ENCODE peak calls at places on chromosome 15, in ten cellular contexts. One of them, this sample, is unnamed.

GRCh38 chr15:60913901-60914300 is 315.2 kb downstream of the RORA start:
- DNase-seq in activated gamma-delta T cell treated with Interleukin-2 at 50 U/mL for 16 hours: no peak
- DNase-seq in colonic mucosa: no peak
- DNase-seq in stimulated activated CD4-positive, alpha-beta T cell treated with anti-CD3 and anti-CD28 coated beads, Interleukin-4, amount 100 ng/mL, for 1 hour: no peak
- DNase-seq in NCI-H1417: peak; percentile 34
- DNase-seq in lower lobe of right lung: no peak
- DNase-seq in spleen: no peak
- DNase-seq in renal cortical epithelial cell: no peak
- DNase-seq in iris pigment epithelial cell: no peak
- DNase-seq in brain microvascular endothelial cell: no peak
- DNase-seq in this sample: peak; percentile 10

GRCh38 chr15:30859091-30859874 is 44.4 kb upstream of the FAN1 start:
- DNase-seq in activated gamma-delta T cell treated with Interleukin-2 at 50 U/mL for 16 hours: peak; percentile 8
- DNase-seq in colonic mucosa: no peak
- DNase-seq in stimulated activated CD4-positive, alpha-beta T cell treated with anti-CD3 and anti-CD28 coated beads, Interleukin-4, amount 100 ng/mL, for 1 hour: peak; percentile 6
- DNase-seq in NCI-H1417: no peak
- DNase-seq in lower lobe of right lung: no peak
- DNase-seq in spleen: no peak
- DNase-seq in renal cortical epithelial cell: peak; percentile 22
- DNase-seq in iris pigment epithelial cell: peak; percentile 42
- DNase-seq in brain microvascular endothelial cell: peak; percentile 65
- DNase-seq in this sample: no peak

GRCh38 chr15:99492275-99492674 is 73.5 kb upstream of the MEF2A start:
- DNase-seq in activated gamma-delta T cell treated with Interleukin-2 at 50 U/mL for 16 hours: no peak
- DNase-seq in colonic mucosa: no peak
- DNase-seq in stimulated activated CD4-positive, alpha-beta T cell treated with anti-CD3 and anti-CD28 coated beads, Interleukin-4, amount 100 ng/mL, for 1 hour: no peak
- DNase-seq in NCI-H1417: no peak
- DNase-seq in lower lobe of right lung: no peak
- DNase-seq in spleen: no peak
- DNase-seq in renal cortical epithelial cell: no peak
- DNase-seq in iris pigment epithelial cell: no peak
- DNase-seq in brain microvascular endothelial cell: no peak
- DNase-seq in this sample: no peak

GRCh38 chr15:38941399-38941953 is 376.9 kb upstream of the RASGRP1 start:
- DNase-seq in activated gamma-delta T cell treated with Interleukin-2 at 50 U/mL for 16 hours: no peak
- DNase-seq in colonic mucosa: no peak
- DNase-seq in stimulated activated CD4-positive, alpha-beta T cell treated with anti-CD3 and anti-CD28 coated beads, Interleukin-4, amount 100 ng/mL, for 1 hour: no peak
- DNase-seq in NCI-H1417: peak; percentile 43
- DNase-seq in lower lobe of right lung: no peak
- DNase-seq in spleen: no peak
- DNase-seq in renal cortical epithelial cell: peak; percentile 81
- DNase-seq in iris pigment epithelial cell: peak; percentile 73
- DNase-seq in brain microvascular endothelial cell: peak; percentile 33
- DNase-seq in this sample: peak; percentile 4

GRCh38 chr15:51374131-51374530 is 32.7 kb downstream of the GLDN start:
- DNase-seq in activated gamma-delta T cell treated with Interleukin-2 at 50 U/mL for 16 hours: no peak
- DNase-seq in colonic mucosa: no peak
- DNase-seq in stimulated activated CD4-positive, alpha-beta T cell treated with anti-CD3 and anti-CD28 coated beads, Interleukin-4, amount 100 ng/mL, for 1 hour: no peak
- DNase-seq in NCI-H1417: peak; percentile 91
- DNase-seq in lower lobe of right lung: no peak
- DNase-seq in spleen: no peak
- DNase-seq in renal cortical epithelial cell: no peak
- DNase-seq in iris pigment epithelial cell: no peak
- DNase-seq in brain microvascular endothelial cell: no peak
- DNase-seq in this sample: no peak

GRCh38 chr15:35756588-35756987 is 210.6 kb upstream of the DPH6 start:
- DNase-seq in activated gamma-delta T cell treated with Interleukin-2 at 50 U/mL for 16 hours: no peak
- DNase-seq in colonic mucosa: no peak
- DNase-seq in stimulated activated CD4-positive, alpha-beta T cell treated with anti-CD3 and anti-CD28 coated beads, Interleukin-4, amount 100 ng/mL, for 1 hour: no peak
- DNase-seq in NCI-H1417: no peak
- DNase-seq in lower lobe of right lung: no peak
- DNase-seq in spleen: no peak
- DNase-seq in renal cortical epithelial cell: no peak
- DNase-seq in iris pigment epithelial cell: no peak
- DNase-seq in brain microvascular endothelial cell: no peak
- DNase-seq in this sample: no peak

GRCh38 chr15:32131803-32132202 is 101.5 kb downstream of the CHRNA7 start:
- DNase-seq in activated gamma-delta T cell treated with Interleukin-2 at 50 U/mL for 16 hours: no peak
- DNase-seq in colonic mucosa: no peak
- DNase-seq in stimulated activated CD4-positive, alpha-beta T cell treated with anti-CD3 and anti-CD28 coated beads, Interleukin-4, amount 100 ng/mL, for 1 hour: no peak
- DNase-seq in NCI-H1417: no peak
- DNase-seq in lower lobe of right lung: no peak
- DNase-seq in spleen: no peak
- DNase-seq in renal cortical epithelial cell: no peak
- DNase-seq in iris pigment epithelial cell: no peak
- DNase-seq in brain microvascular endothelial cell: no peak
- DNase-seq in this sample: no peak

GRCh38 chr15:64009798-64010241 is 36.5 kb downstream of the DAPK2 start:
- DNase-seq in activated gamma-delta T cell treated with Interleukin-2 at 50 U/mL for 16 hours: peak; percentile 57
- DNase-seq in colonic mucosa: no peak
- DNase-seq in stimulated activated CD4-positive, alpha-beta T cell treated with anti-CD3 and anti-CD28 coated beads, Interleukin-4, amount 100 ng/mL, for 1 hour: peak; percentile 14
- DNase-seq in NCI-H1417: no peak
- DNase-seq in lower lobe of right lung: no peak
- DNase-seq in spleen: no peak
- DNase-seq in renal cortical epithelial cell: peak; percentile 86
- DNase-seq in iris pigment epithelial cell: peak; percentile 48
- DNase-seq in brain microvascular endothelial cell: peak; percentile 22
- DNase-seq in this sample: no peak

GRCh38 chr15:60006203-60006782 is 2.2 kb downstream of the FOXB1 start:
- DNase-seq in activated gamma-delta T cell treated with Interleukin-2 at 50 U/mL for 16 hours: peak; percentile 35
- DNase-seq in colonic mucosa: peak; percentile 36
- DNase-seq in stimulated activated CD4-positive, alpha-beta T cell treated with anti-CD3 and anti-CD28 coated beads, Interleukin-4, amount 100 ng/mL, for 1 hour: peak; percentile 54
- DNase-seq in NCI-H1417: peak; percentile 85
- DNase-seq in lower lobe of right lung: peak; percentile 52
- DNase-seq in spleen: peak; percentile 84
- DNase-seq in renal cortical epithelial cell: peak; percentile 6
- DNase-seq in iris pigment epithelial cell: peak; percentile 24
- DNase-seq in brain microvascular endothelial cell: no peak
- DNase-seq in this sample: no peak

GRCh38 chr15:64224508-64224907 is 61.7 kb upstream of the PPIB start:
- DNase-seq in activated gamma-delta T cell treated with Interleukin-2 at 50 U/mL for 16 hours: no peak
- DNase-seq in colonic mucosa: peak; percentile 53
- DNase-seq in stimulated activated CD4-positive, alpha-beta T cell treated with anti-CD3 and anti-CD28 coated beads, Interleukin-4, amount 100 ng/mL, for 1 hour: no peak
- DNase-seq in NCI-H1417: peak; percentile 87
- DNase-seq in lower lobe of right lung: no peak
- DNase-seq in spleen: no peak
- DNase-seq in renal cortical epithelial cell: peak; percentile 44
- DNase-seq in iris pigment epithelial cell: peak; percentile 83
- DNase-seq in brain microvascular endothelial cell: peak; percentile 18
- DNase-seq in this sample: peak; percentile 46

GRCh38 chr15:26171266-26171665 is 308.1 kb upstream of the ATP10A start:
- DNase-seq in activated gamma-delta T cell treated with Interleukin-2 at 50 U/mL for 16 hours: no peak
- DNase-seq in colonic mucosa: no peak
- DNase-seq in stimulated activated CD4-positive, alpha-beta T cell treated with anti-CD3 and anti-CD28 coated beads, Interleukin-4, amount 100 ng/mL, for 1 hour: no peak
- DNase-seq in NCI-H1417: no peak
- DNase-seq in lower lobe of right lung: no peak
- DNase-seq in spleen: no peak
- DNase-seq in renal cortical epithelial cell: no peak
- DNase-seq in iris pigment epithelial cell: no peak
- DNase-seq in brain microvascular endothelial cell: no peak
- DNase-seq in this sample: no peak

GRCh38 chr15:99683000-99683670 is 50.1 kb downstream of the LYSMD4 start:
- DNase-seq in activated gamma-delta T cell treated with Interleukin-2 at 50 U/mL for 16 hours: no peak
- DNase-seq in colonic mucosa: no peak
- DNase-seq in stimulated activated CD4-positive, alpha-beta T cell treated with anti-CD3 and anti-CD28 coated beads, Interleukin-4, amount 100 ng/mL, for 1 hour: no peak
- DNase-seq in NCI-H1417: no peak
- DNase-seq in lower lobe of right lung: no peak
- DNase-seq in spleen: no peak
- DNase-seq in renal cortical epithelial cell: peak; percentile 75
- DNase-seq in iris pigment epithelial cell: peak; percentile 56
- DNase-seq in brain microvascular endothelial cell: no peak
- DNase-seq in this sample: no peak

GRCh38 chr15:100031665-100032357 is 298.6 kb upstream of the LYSMD4 start:
- DNase-seq in activated gamma-delta T cell treated with Interleukin-2 at 50 U/mL for 16 hours: no peak
- DNase-seq in colonic mucosa: no peak
- DNase-seq in stimulated activated CD4-positive, alpha-beta T cell treated with anti-CD3 and anti-CD28 coated beads, Interleukin-4, amount 100 ng/mL, for 1 hour: no peak
- DNase-seq in NCI-H1417: no peak
- DNase-seq in lower lobe of right lung: no peak
- DNase-seq in spleen: no peak
- DNase-seq in renal cortical epithelial cell: no peak
- DNase-seq in iris pigment epithelial cell: no peak
- DNase-seq in brain microvascular endothelial cell: no peak
- DNase-seq in this sample: no peak

GRCh38 chr15:28955686-28956421 is 70.1 kb downstream of the APBA2 start:
- DNase-seq in activated gamma-delta T cell treated with Interleukin-2 at 50 U/mL for 16 hours: no peak
- DNase-seq in colonic mucosa: no peak
- DNase-seq in stimulated activated CD4-positive, alpha-beta T cell treated with anti-CD3 and anti-CD28 coated beads, Interleukin-4, amount 100 ng/mL, for 1 hour: no peak
- DNase-seq in NCI-H1417: no peak
- DNase-seq in lower lobe of right lung: no peak
- DNase-seq in spleen: peak; percentile 73
- DNase-seq in renal cortical epithelial cell: peak; percentile 57
- DNase-seq in iris pigment epithelial cell: peak; percentile 92
- DNase-seq in brain microvascular endothelial cell: peak; percentile 77
- DNase-seq in this sample: no peak

GRCh38 chr15:74621936-74622335 is 6.3 kb downstream of the CLK3 start:
- DNase-seq in activated gamma-delta T cell treated with Interleukin-2 at 50 U/mL for 16 hours: no peak
- DNase-seq in colonic mucosa: no peak
- DNase-seq in stimulated activated CD4-positive, alpha-beta T cell treated with anti-CD3 and anti-CD28 coated beads, Interleukin-4, amount 100 ng/mL, for 1 hour: no peak
- DNase-seq in NCI-H1417: peak; percentile 14
- DNase-seq in lower lobe of right lung: peak; percentile 47
- DNase-seq in spleen: peak; percentile 73
- DNase-seq in renal cortical epithelial cell: no peak
- DNase-seq in iris pigment epithelial cell: no peak
- DNase-seq in brain microvascular endothelial cell: no peak
- DNase-seq in this sample: no peak

GRCh38 chr15:92780816-92781215 is 119.3 kb upstream of the CHD2 start:
- DNase-seq in activated gamma-delta T cell treated with Interleukin-2 at 50 U/mL for 16 hours: no peak
- DNase-seq in colonic mucosa: no peak
- DNase-seq in stimulated activated CD4-positive, alpha-beta T cell treated with anti-CD3 and anti-CD28 coated beads, Interleukin-4, amount 100 ng/mL, for 1 hour: no peak
- DNase-seq in NCI-H1417: peak; percentile 99
- DNase-seq in lower lobe of right lung: no peak
- DNase-seq in spleen: no peak
- DNase-seq in renal cortical epithelial cell: no peak
- DNase-seq in iris pigment epithelial cell: no peak
- DNase-seq in brain microvascular endothelial cell: no peak
- DNase-seq in this sample: no peak

GRCh38 chr15:95247068-95247984 is 1016.0 kb downstream of the MCTP2 start:
- DNase-seq in activated gamma-delta T cell treated with Interleukin-2 at 50 U/mL for 16 hours: no peak
- DNase-seq in colonic mucosa: no peak
- DNase-seq in stimulated activated CD4-positive, alpha-beta T cell treated with anti-CD3 and anti-CD28 coated beads, Interleukin-4, amount 100 ng/mL, for 1 hour: no peak
- DNase-seq in NCI-H1417: no peak
- DNase-seq in lower lobe of right lung: no peak
- DNase-seq in spleen: no peak
- DNase-seq in renal cortical epithelial cell: peak; percentile 99
- DNase-seq in iris pigment epithelial cell: peak; percentile 98
- DNase-seq in brain microvascular endothelial cell: peak; percentile 92
- DNase-seq in this sample: peak; percentile 51

GRCh38 chr15:88255496-88256171 is 905 bp downstream of the NTRK3 start:
- DNase-seq in activated gamma-delta T cell treated with Interleukin-2 at 50 U/mL for 16 hours: no peak
- DNase-seq in colonic mucosa: no peak
- DNase-seq in stimulated activated CD4-positive, alpha-beta T cell treated with anti-CD3 and anti-CD28 coated beads, Interleukin-4, amount 100 ng/mL, for 1 hour: no peak
- DNase-seq in NCI-H1417: peak; percentile 81
- DNase-seq in lower lobe of right lung: no peak
- DNase-seq in spleen: no peak
- DNase-seq in renal cortical epithelial cell: no peak
- DNase-seq in iris pigment epithelial cell: peak; percentile 28
- DNase-seq in brain microvascular endothelial cell: peak; percentile 1
- DNase-seq in this sample: peak; percentile 38

GRCh38 chr15:86403221-86403620 is 323.6 kb downstream of the AGBL1 start:
- DNase-seq in activated gamma-delta T cell treated with Interleukin-2 at 50 U/mL for 16 hours: no peak
- DNase-seq in colonic mucosa: no peak
- DNase-seq in stimulated activated CD4-positive, alpha-beta T cell treated with anti-CD3 and anti-CD28 coated beads, Interleukin-4, amount 100 ng/mL, for 1 hour: no peak
- DNase-seq in NCI-H1417: no peak
- DNase-seq in lower lobe of right lung: no peak
- DNase-seq in spleen: no peak
- DNase-seq in renal cortical epithelial cell: no peak
- DNase-seq in iris pigment epithelial cell: no peak
- DNase-seq in brain microvascular endothelial cell: no peak
- DNase-seq in this sample: no peak

GRCh38 chr15:31379577-31379976 is 52.9 kb downstream of the KLF13 start:
- DNase-seq in activated gamma-delta T cell treated with Interleukin-2 at 50 U/mL for 16 hours: no peak
- DNase-seq in colonic mucosa: no peak
- DNase-seq in stimulated activated CD4-positive, alpha-beta T cell treated with anti-CD3 and anti-CD28 coated beads, Interleukin-4, amount 100 ng/mL, for 1 hour: no peak
- DNase-seq in NCI-H1417: no peak
- DNase-seq in lower lobe of right lung: no peak
- DNase-seq in spleen: no peak
- DNase-seq in renal cortical epithelial cell: no peak
- DNase-seq in iris pigment epithelial cell: no peak
- DNase-seq in brain microvascular endothelial cell: no peak
- DNase-seq in this sample: no peak

GRCh38 chr15:84937144-84937543 is 44.5 kb upstream of the PDE8A start:
- DNase-seq in activated gamma-delta T cell treated with Interleukin-2 at 50 U/mL for 16 hours: no peak
- DNase-seq in colonic mucosa: no peak
- DNase-seq in stimulated activated CD4-positive, alpha-beta T cell treated with anti-CD3 and anti-CD28 coated beads, Interleukin-4, amount 100 ng/mL, for 1 hour: no peak
- DNase-seq in NCI-H1417: peak; percentile 46
- DNase-seq in lower lobe of right lung: no peak
- DNase-seq in spleen: no peak
- DNase-seq in renal cortical epithelial cell: no peak
- DNase-seq in iris pigment epithelial cell: no peak
- DNase-seq in brain microvascular endothelial cell: no peak
- DNase-seq in this sample: no peak

GRCh38 chr15:52509500-52510244 is 19.0 kb downstream of the MYO5A start:
- DNase-seq in activated gamma-delta T cell treated with Interleukin-2 at 50 U/mL for 16 hours: no peak
- DNase-seq in colonic mucosa: no peak
- DNase-seq in stimulated activated CD4-positive, alpha-beta T cell treated with anti-CD3 and anti-CD28 coated beads, Interleukin-4, amount 100 ng/mL, for 1 hour: no peak
- DNase-seq in NCI-H1417: no peak
- DNase-seq in lower lobe of right lung: no peak
- DNase-seq in spleen: no peak
- DNase-seq in renal cortical epithelial cell: no peak
- DNase-seq in iris pigment epithelial cell: no peak
- DNase-seq in brain microvascular endothelial cell: no peak
- DNase-seq in this sample: no peak

GRCh38 chr15:80265021-80265420 is 13.0 kb upstream of the CTXND1 start:
- DNase-seq in activated gamma-delta T cell treated with Interleukin-2 at 50 U/mL for 16 hours: no peak
- DNase-seq in colonic mucosa: no peak
- DNase-seq in stimulated activated CD4-positive, alpha-beta T cell treated with anti-CD3 and anti-CD28 coated beads, Interleukin-4, amount 100 ng/mL, for 1 hour: peak; percentile 5
- DNase-seq in NCI-H1417: no peak
- DNase-seq in lower lobe of right lung: no peak
- DNase-seq in spleen: no peak
- DNase-seq in renal cortical epithelial cell: no peak
- DNase-seq in iris pigment epithelial cell: no peak
- DNase-seq in brain microvascular endothelial cell: no peak
- DNase-seq in this sample: no peak

GRCh38 chr15:67839929-67840746 is at the start of gene RNU6-1:
- DNase-seq in activated gamma-delta T cell treated with Interleukin-2 at 50 U/mL for 16 hours: peak; percentile 95
- DNase-seq in colonic mucosa: peak; percentile 95
- DNase-seq in stimulated activated CD4-positive, alpha-beta T cell treated with anti-CD3 and anti-CD28 coated beads, Interleukin-4, amount 100 ng/mL, for 1 hour: peak; percentile 96
- DNase-seq in NCI-H1417: peak; percentile 99
- DNase-seq in lower lobe of right lung: peak; percentile 96
- DNase-seq in spleen: peak; percentile 98
- DNase-seq in renal cortical epithelial cell: peak; percentile 89
- DNase-seq in iris pigment epithelial cell: peak; percentile 88
- DNase-seq in brain microvascular endothelial cell: peak; percentile 83
- DNase-seq in this sample: peak; percentile 92

GRCh38 chr15:84827246-84827645 is 10.1 kb downstream of the ALPK3 start:
- DNase-seq in activated gamma-delta T cell treated with Interleukin-2 at 50 U/mL for 16 hours: no peak
- DNase-seq in colonic mucosa: no peak
- DNase-seq in stimulated activated CD4-positive, alpha-beta T cell treated with anti-CD3 and anti-CD28 coated beads, Interleukin-4, amount 100 ng/mL, for 1 hour: no peak
- DNase-seq in NCI-H1417: no peak
- DNase-seq in lower lobe of right lung: no peak
- DNase-seq in spleen: no peak
- DNase-seq in renal cortical epithelial cell: no peak
- DNase-seq in iris pigment epithelial cell: no peak
- DNase-seq in brain microvascular endothelial cell: no peak
- DNase-seq in this sample: no peak

GRCh38 chr15:29568840-29569532 is 253.3 kb downstream of the TJP1 start:
- DNase-seq in activated gamma-delta T cell treated with Interleukin-2 at 50 U/mL for 16 hours: no peak
- DNase-seq in colonic mucosa: peak; percentile 80
- DNase-seq in stimulated activated CD4-positive, alpha-beta T cell treated with anti-CD3 and anti-CD28 coated beads, Interleukin-4, amount 100 ng/mL, for 1 hour: no peak
- DNase-seq in NCI-H1417: peak; percentile 86
- DNase-seq in lower lobe of right lung: no peak
- DNase-seq in spleen: no peak
- DNase-seq in renal cortical epithelial cell: peak; percentile 73
- DNase-seq in iris pigment epithelial cell: no peak
- DNase-seq in brain microvascular endothelial cell: no peak
- DNase-seq in this sample: peak; percentile 36

GRCh38 chr15:63401078-63401477 is 19.4 kb upstream of the CA12 start:
- DNase-seq in activated gamma-delta T cell treated with Interleukin-2 at 50 U/mL for 16 hours: no peak
- DNase-seq in colonic mucosa: no peak
- DNase-seq in stimulated activated CD4-positive, alpha-beta T cell treated with anti-CD3 and anti-CD28 coated beads, Interleukin-4, amount 100 ng/mL, for 1 hour: no peak
- DNase-seq in NCI-H1417: no peak
- DNase-seq in lower lobe of right lung: no peak
- DNase-seq in spleen: no peak
- DNase-seq in renal cortical epithelial cell: no peak
- DNase-seq in iris pigment epithelial cell: peak; percentile 47
- DNase-seq in brain microvascular endothelial cell: no peak
- DNase-seq in this sample: no peak

GRCh38 chr15:85771781-85772445 is 22.8 kb downstream of the KLHL25 start:
- DNase-seq in activated gamma-delta T cell treated with Interleukin-2 at 50 U/mL for 16 hours: no peak
- DNase-seq in colonic mucosa: peak; percentile 34
- DNase-seq in stimulated activated CD4-positive, alpha-beta T cell treated with anti-CD3 and anti-CD28 coated beads, Interleukin-4, amount 100 ng/mL, for 1 hour: no peak
- DNase-seq in NCI-H1417: no peak
- DNase-seq in lower lobe of right lung: peak; percentile 74
- DNase-seq in spleen: no peak
- DNase-seq in renal cortical epithelial cell: peak; percentile 47
- DNase-seq in iris pigment epithelial cell: peak; percentile 43
- DNase-seq in brain microvascular endothelial cell: no peak
- DNase-seq in this sample: no peak